ENCODE peak calls at places on chromosomes 13 and 19, in nine cellular contexts. Y is stimulated activated CD8-positive, alpha-beta memory T cell treated with anti-CD3 and anti-CD28 coated beads, Interleukin-4, amount 100 ng/mL, for 48 hours; G is erythroblast; C is CD4-positive, alpha-beta T cell; R is ascending aorta; A is stimulated activated CD4-positive, alpha-beta T cell treated with anti-CD3 and anti-CD28 coated beads, Interleukin-15, amount 100 ng/mL, for 1 hour; I is hippocampal formation; X is fibroblast of pulmonary artery; K is ureter. O is an unnamed sample.

GRCh38 chr13:95044452-95045205 is 256.6 kb downstream of the ABCC4 start:
- DNase-seq in K (no peak), I (no peak), G (no peak), X (no peak), C (no peak), R (no peak), Y (no peak), A (no peak), O (no peak)

GRCh38 chr19:3176715-3177501 is 1.7 kb upstream of the S1PR4 start:
- DNase-seq in A (peak), C (peak), R (no peak), Y (peak), K (peak), X (no peak), I (no peak), G (peak), O (no peak)

GRCh38 chr19:38213911-38214625 is 10.0 kb downstream of the DPF1 start:
- DNase-seq in Y (peak), C (no peak), I (peak), K (no peak), A (peak), X (peak), R (no peak), G (no peak), O (no peak)

GRCh38 chr13:42068886-42069285 is 20.4 kb downstream of the DGKH start:
- DNase-seq in X (no peak), A (no peak), C (no peak), K (no peak), R (no peak), G (no peak), Y (no peak), I (no peak), O (no peak)

GRCh38 chr13:27962128-27962841 is 6.8 kb downstream of the CDX2 start:
- DNase-seq in R (no peak), K (no peak), I (no peak), C (no peak), G (no peak), Y (no peak), A (no peak), X (no peak), O (no peak)

GRCh38 chr19:58304748-58305064 is 471 bp upstream of the ERVK3-1 start:
- DNase-seq in G (no peak), Y (no peak), R (no peak), K (no peak), A (no peak), C (no peak), I (no peak), X (no peak), O (no peak)

GRCh38 chr13:85798999-85799646 is at the start of gene SLITRK6:
- DNase-seq in C (no peak), R (no peak), A (no peak), G (no peak), I (no peak), X (peak), K (peak), Y (no peak), O (no peak)

GRCh38 chr13:34933349-34933748 is 8.7 kb upstream of the NBEA start:
- DNase-seq in G (no peak), A (no peak), R (no peak), Y (no peak), K (no peak), I (no peak), X (no peak), C (no peak), O (no peak)

GRCh38 chr19:29487432-29487831 is 38.4 kb upstream of the VSTM2B start:
- DNase-seq in R (peak), X (no peak), A (no peak), Y (peak), C (no peak), G (no peak), I (no peak), K (no peak), O (peak)

GRCh38 chr19:31220540-31220939 is 128.7 kb downstream of the TSHZ3 start:
- DNase-seq in I (no peak), R (no peak), A (no peak), G (peak), X (peak), K (no peak), C (no peak), Y (peak), O (no peak)

GRCh38 chr19:14073925-14074838 is 1.6 kb downstream of the MISP3 start:
- DNase-seq in A (no peak), Y (peak), G (peak), X (no peak), I (no peak), R (no peak), K (no peak), C (no peak), O (no peak)